ENCODE peak calls at places on chromosomes 4 and X, in four cellular contexts. H is HepG2, T is GM12865, L is nephron progenitor cell. Z is an unnamed sample.

GRCh38 chr4:1219553-1219950 is 29.4 kb downstream of the CTBP1 start:
- DNase-seq in H (no peak), T (no peak), L (no peak), Z (no peak)

GRCh38 chrX:31546130-31546529 is 474.3 kb upstream of the FTHL17 start:
- DNase-seq in H (no peak), T (no peak), L (no peak), Z (no peak)

GRCh38 chr4:88812420-88812819 is 114.8 kb upstream of the NAP1L5 start:
- DNase-seq in H (no peak), T (no peak), L (no peak), Z (no peak)

GRCh38 chr4:101065935-101066485 is 281.3 kb downstream of the PPP3CA start:
- DNase-seq in H (no peak), T (no peak), L (no peak), Z (no peak)

GRCh38 chr4:78644744-78645330 is 93.3 kb downstream of the ANXA3 start:
- DNase-seq in H (peak), T (peak), L (peak), Z (peak)

GRCh38 chrX:129842510-129843208 is 1.0 kb downstream of the ZDHHC9 start:
- DNase-seq in H (peak), T (peak), L (no peak), Z (peak)

GRCh38 chrX:40778861-40779575 is 43.7 kb upstream of the MED14 start:
- DNase-seq in H (no peak), T (no peak), L (no peak), Z (no peak)

GRCh38 chrX:46715997-46716396 is 42.9 kb downstream of the SLC9A7 start:
- DNase-seq in H (no peak), T (peak), L (no peak), Z (no peak)

GRCh38 chr4:68433582-68433981 is 13.7 kb upstream of the TMPRSS11E start:
- DNase-seq in H (no peak), T (no peak), L (no peak), Z (no peak)

GRCh38 chrX:104112326-104112951 is at the start of gene ZCCHC18:
- DNase-seq in H (peak), T (peak), L (peak), Z (no peak)

GRCh38 chr4:66252291-66252690 is 582.0 kb upstream of the EPHA5 start:
- DNase-seq in H (no peak), T (no peak), L (no peak), Z (no peak)
- TF ChIP-seq CTCF in H (no peak), T (no peak), L (no peak), Z (no peak)

GRCh38 chr4:6109842-6110560 is 90.3 kb downstream of the JAKMIP1 start:
- DNase-seq in H (peak), T (peak), L (no peak), Z (peak)
- TF ChIP-seq CTCF in H (peak), T (peak), L (peak), Z (peak)

GRCh38 chr4:35125995-35126712 is 1118.2 kb downstream of the ARAP2 start:
- DNase-seq in H (peak), T (no peak), L (no peak), Z (peak)
- TF ChIP-seq CTCF in H (no peak), T (no peak), L (no peak), Z (no peak)

GRCh38 chrX:43345166-43345565 is 310.9 kb upstream of the MAOA start:
- DNase-seq in H (no peak), T (peak), L (no peak), Z (no peak)

GRCh38 chrX:43350935-43351334 is 305.2 kb upstream of the MAOA start:
- DNase-seq in H (no peak), T (no peak), L (no peak), Z (no peak)

DNA sequence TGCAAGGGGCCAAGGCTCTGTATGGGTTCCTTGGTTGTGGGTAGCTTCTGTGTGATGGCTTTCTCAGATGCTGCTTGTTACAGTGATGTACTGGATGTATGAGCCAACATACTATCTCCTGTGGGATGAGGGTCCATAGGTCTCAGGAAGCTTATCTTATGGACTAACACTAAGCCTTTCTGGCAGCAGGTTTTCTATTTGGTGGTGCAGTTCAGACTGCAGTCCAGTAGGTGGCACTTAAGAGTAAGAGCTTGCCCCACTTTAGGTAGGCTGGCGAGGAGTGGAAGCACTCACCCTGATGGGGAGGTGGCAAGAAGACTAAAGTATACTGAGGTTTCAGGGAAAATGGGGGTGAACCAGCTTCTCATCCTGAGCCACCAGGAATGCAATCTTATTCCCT is 306.7 kb upstream of the MAOA start:
- DNase-seq in H (peak), T (peak), L (peak), Z (peak)
- TF ChIP-seq CTCF in H (peak), T (peak), L (peak), Z (peak)

DNA sequence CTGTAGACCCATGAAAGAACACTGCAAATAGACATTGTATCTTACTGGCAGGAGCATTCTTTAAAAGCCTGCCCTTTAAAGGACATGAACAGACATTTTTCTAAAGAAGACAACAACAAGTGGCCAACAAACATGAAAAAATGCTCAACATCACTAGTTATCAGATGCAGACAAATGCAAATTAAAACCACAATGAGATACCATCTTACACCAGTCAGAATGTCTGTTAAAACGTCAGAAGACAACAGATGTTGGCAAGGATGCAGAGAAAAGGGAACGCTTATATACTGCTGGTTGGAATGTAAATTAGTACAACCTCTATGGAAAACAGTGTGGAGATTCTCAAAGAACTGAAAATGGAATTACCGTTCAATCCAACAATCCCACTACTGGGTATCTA is 77.2 kb downstream of the ATP10D start:
- DNase-seq in H (no peak), T (no peak), L (no peak), Z (no peak)
- TF ChIP-seq CTCF in H (no peak), T (no peak), L (no peak), Z (no peak)

GRCh38 chr4:111937368-111937767 is 207.9 kb upstream of the FAM241A start:
- DNase-seq in H (peak), T (peak), L (no peak), Z (peak)
- TF ChIP-seq CTCF in H (peak), T (peak), L (peak), Z (peak)

GRCh38 chr4:15541941-15542340 is 72.3 kb downstream of the CC2D2A start:
- DNase-seq in H (no peak), T (no peak), L (no peak), Z (no peak)
- TF ChIP-seq CTCF in H (no peak), T (no peak), L (no peak), Z (no peak)

DNA sequence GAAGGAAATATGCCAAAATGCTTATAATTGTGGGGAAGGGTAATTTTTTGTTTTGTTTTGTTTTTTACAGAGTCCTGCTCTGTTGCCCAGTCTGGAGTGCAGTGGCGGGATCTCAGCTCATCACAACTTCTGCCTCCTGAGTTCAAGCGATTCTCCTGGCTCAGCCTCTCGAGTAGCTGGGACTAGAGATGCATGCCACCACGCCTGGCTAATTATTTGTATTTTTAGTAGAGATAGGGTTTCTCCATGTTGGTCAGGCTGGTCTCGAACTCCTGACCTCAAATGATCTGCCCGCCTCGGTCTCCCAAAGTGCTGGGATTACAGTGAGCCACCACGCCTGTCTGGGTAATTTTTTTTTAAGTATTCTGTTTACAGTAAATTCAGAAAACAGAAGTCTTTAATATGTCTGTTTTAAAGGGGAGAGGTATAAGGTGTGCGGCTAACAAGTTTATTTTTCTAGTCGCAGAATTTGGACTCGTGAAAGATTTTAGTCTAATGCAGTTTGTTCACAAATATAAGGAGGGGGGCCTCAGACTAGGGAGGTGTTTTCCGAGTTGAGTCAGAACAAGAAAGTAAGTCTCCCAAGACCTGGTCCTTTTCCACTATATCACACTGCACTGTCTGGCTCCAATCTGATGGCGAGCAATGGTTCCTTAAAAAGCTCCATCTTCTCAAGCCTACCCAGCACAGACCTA is 1.5 kb downstream of the ACSL1 start:
- DNase-seq in H (no peak), T (peak), L (no peak), Z (no peak)
- TF ChIP-seq CTCF in H (no peak), T (no peak), L (no peak), Z (no peak)

DNA sequence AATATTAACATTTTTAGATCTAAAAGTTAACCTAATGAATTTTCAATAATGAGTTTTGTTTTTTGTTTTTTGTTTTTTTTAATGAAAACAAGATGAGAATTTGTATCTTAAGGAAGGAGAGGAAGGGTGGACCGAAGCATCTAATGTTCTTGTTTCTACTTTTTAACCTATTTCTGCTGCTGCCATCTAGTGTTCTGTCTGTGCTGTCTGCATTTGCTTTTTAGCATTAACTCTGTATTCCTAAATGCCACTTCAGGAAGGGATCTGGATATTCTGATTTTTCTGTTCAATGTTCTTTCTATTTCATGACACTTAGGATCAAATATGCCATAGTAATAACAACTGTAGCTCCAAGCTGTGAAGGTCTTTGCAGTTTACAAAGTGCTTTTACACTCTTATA is 161.7 kb downstream of the BRWD3 start:
- DNase-seq in H (no peak), T (peak), L (no peak), Z (no peak)
- TF ChIP-seq CTCF in H (peak), T (peak), L (no peak), Z (peak)

GRCh38 chrX:137166591-137166990 is 132.8 kb upstream of the GPR101 start:
- DNase-seq in H (no peak), T (peak), L (peak), Z (no peak)
- TF ChIP-seq CTCF in H (peak), T (peak), L (peak), Z (peak)

Z was measured in LNCaP clone FGC.